ENCODE peak calls at places on chromosomes 1 and 21, in ten cellular contexts. L, G, F, R, S, T, W, Y, I and K are unnamed samples.

GRCh38 chr1:234270581-234271242 is 102.5 kb upstream of the COA6 start:
- DNase-seq in L (no peak), G (no peak), F (no peak), R (no peak), S (no peak), T (no peak), W (no peak), Y (no peak), I (no peak), K (no peak)

GRCh38 chr1:179825798-179826460 is 51.7 kb downstream of the TOR1AIP2 start:
- DNase-seq in L (no peak), G (no peak), F (no peak), R (no peak), S (no peak), T (no peak), W (no peak), Y (no peak), I (no peak), K (peak; percentile 54)

GRCh38 chr1:168783831-168784230 is 54.8 kb upstream of the DPT start:
- DNase-seq in L (peak; percentile 51), G (no peak), F (no peak), R (no peak), S (no peak), T (peak; percentile 29), W (no peak), Y (no peak), I (no peak), K (no peak)

GRCh38 chr1:10730985-10731384 is 65.5 kb downstream of the CASZ1 start:
- DNase-seq in L (no peak), G (no peak), F (peak; percentile 67), R (no peak), S (no peak), T (no peak), W (no peak), Y (no peak), I (no peak), K (no peak)

GRCh38 chr1:159261726-159262494 is 40.2 kb upstream of the FCER1A start:
- DNase-seq in L (no peak), G (no peak), F (no peak), R (no peak), S (no peak), T (no peak), W (no peak), Y (no peak), I (no peak), K (no peak)

GRCh38 chr1:210384625-210385024 is 55.9 kb downstream of the HHAT start:
- DNase-seq in L (no peak), G (no peak), F (no peak), R (no peak), S (no peak), T (no peak), W (no peak), Y (no peak), I (no peak), K (no peak)

GRCh38 chr1:15277933-15278332 is 30.9 kb downstream of the FHAD1 start:
- DNase-seq in L (no peak), G (no peak), F (no peak), R (no peak), S (no peak), T (no peak), W (no peak), Y (no peak), I (no peak), K (no peak)

GRCh38 chr21:25362375-25363267 is 244.7 kb downstream of the MRPL39 start:
- DNase-seq in L (no peak), G (no peak), F (no peak), R (no peak), S (no peak), T (no peak), W (no peak), Y (no peak), I (no peak), K (no peak)

GRCh38 chr1:61081637-61082335 is 575 bp upstream of the NFIA start:
- DNase-seq in L (peak; percentile 54), G (peak; percentile 68), F (no peak), R (no peak), S (no peak), T (peak; percentile 47), W (peak; percentile 36), Y (peak; percentile 53), I (no peak), K (no peak)

GRCh38 chr1:40563266-40563665 is 31.8 kb downstream of the ZNF684 start:
- DNase-seq in L (no peak), G (no peak), F (no peak), R (no peak), S (no peak), T (no peak), W (no peak), Y (no peak), I (no peak), K (no peak)

GRCh38 chr1:50967416-50968020 is 2.5 kb upstream of the CDKN2C start:
- DNase-seq in L (no peak), G (peak; percentile 31), F (no peak), R (no peak), S (no peak), T (peak; percentile 32), W (no peak), Y (no peak), I (peak; percentile 26), K (no peak)

GRCh38 chr1:164746677-164747076 is 187.7 kb downstream of the PBX1 start:
- DNase-seq in L (no peak), G (no peak), F (no peak), R (no peak), S (no peak), T (no peak), W (no peak), Y (no peak), I (no peak), K (no peak)

GRCh38 chr1:173341307-173341706 is 134.2 kb upstream of the TNFSF4 start:
- DNase-seq in L (no peak), G (no peak), F (peak; percentile 67), R (no peak), S (no peak), T (no peak), W (no peak), Y (no peak), I (no peak), K (peak; percentile 66)

GRCh38 chr1:153764315-153764714 is 10.9 kb upstream of the SLC27A3 start:
- DNase-seq in L (no peak), G (no peak), F (no peak), R (no peak), S (no peak), T (no peak), W (peak; percentile 70), Y (no peak), I (no peak), K (no peak)
- H3K36me3 ChIP-seq in L (no peaks in the 10 kb centered on the region), G (peaks cover 93% of the 10 kb centered on the region), F (peaks cover 49% of the 10 kb centered on the region), R (peaks cover 34% of the 10 kb centered on the region), S (peaks cover 57% of the 10 kb centered on the region), T (no peaks in the 10 kb centered on the region), W (peaks cover 100% of the 10 kb centered on the region), Y (peaks cover 99% of the 10 kb centered on the region), I (peaks cover 50% of the 10 kb centered on the region), K (peaks cover 68% of the 10 kb centered on the region)

GRCh38 chr1:214658175-214658574 is 55.2 kb downstream of the CENPF start:
- DNase-seq in L (no peak), G (no peak), F (no peak), R (no peak), S (no peak), T (no peak), W (no peak), Y (no peak), I (no peak), K (no peak)

GRCh38 chr1:214660900-214661299 is 57.9 kb downstream of the CENPF start:
- DNase-seq in L (no peak), G (peak; percentile 83), F (peak; percentile 81), R (no peak), S (no peak), T (peak; percentile 43), W (peak; percentile 46), Y (no peak), I (no peak), K (no peak)

GRCh38 chr1:214660190-214660589 is 57.2 kb downstream of the CENPF start:
- DNase-seq in L (no peak), G (no peak), F (no peak), R (no peak), S (no peak), T (no peak), W (no peak), Y (no peak), I (no peak), K (no peak)

GRCh38 chr1:214657299-214657698 is 54.3 kb downstream of the CENPF start:
- DNase-seq in L (no peak), G (no peak), F (no peak), R (no peak), S (no peak), T (no peak), W (no peak), Y (no peak), I (no peak), K (no peak)

GRCh38 chr1:214658785-214659184 is 55.8 kb downstream of the CENPF start:
- DNase-seq in L (no peak), G (peak; percentile 53), F (peak; percentile 46), R (no peak), S (no peak), T (no peak), W (no peak), Y (no peak), I (no peak), K (no peak)
- TF ChIP-seq CTCF in L (no peak), G (peak; percentile 47), F (peak; percentile 71), R (no peak), S (no peak), T (no peak), W (no peak), Y (no peak), I (peak; percentile 17), K (peak; percentile 53)

GRCh38 chr21:42433946-42434551 is 30.3 kb downstream of the UBASH3A start:
- DNase-seq in L (no peak), G (peak; percentile 67), F (no peak), R (no peak), S (no peak), T (no peak), W (peak; percentile 42), Y (no peak), I (no peak), K (no peak)

GRCh38 chr21:42434884-42435283 is 31.2 kb downstream of the UBASH3A start:
- DNase-seq in L (no peak), G (no peak), F (no peak), R (no peak), S (no peak), T (no peak), W (no peak), Y (no peak), I (no peak), K (no peak)

GRCh38 chr21:42435401-42435800 is 31.7 kb downstream of the UBASH3A start:
- DNase-seq in L (no peak), G (no peak), F (no peak), R (no peak), S (no peak), T (no peak), W (no peak), Y (no peak), I (no peak), K (no peak)

GRCh38 chr21:42436914-42437313 is 33.2 kb downstream of the UBASH3A start:
- DNase-seq in L (no peak), G (no peak), F (no peak), R (no peak), S (no peak), T (no peak), W (no peak), Y (no peak), I (no peak), K (no peak)

GRCh38 chr21:42435833-42436232 is 32.1 kb downstream of the UBASH3A start:
- DNase-seq in L (no peak), G (no peak), F (no peak), R (no peak), S (no peak), T (no peak), W (no peak), Y (no peak), I (no peak), K (no peak)
- H3K36me3 ChIP-seq in L (no peaks in the 10 kb centered on the region), G (no peaks in the 10 kb centered on the region), F (no peaks in the 10 kb centered on the region), R (peaks cover 82% of the 10 kb centered on the region), S (no peaks in the 10 kb centered on the region), T (no peaks in the 10 kb centered on the region), W (no peaks in the 10 kb centered on the region), Y (no peaks in the 10 kb centered on the region), I (no peaks in the 10 kb centered on the region), K (no peaks in the 10 kb centered on the region)

GRCh38 chr1:18948913-18949688 is 7.4 kb downstream of the IFFO2 start:
- DNase-seq in L (peak; percentile 68), G (peak; percentile 80), F (peak; percentile 66), R (no peak), S (no peak), T (peak; percentile 50), W (peak; percentile 57), Y (no peak), I (no peak), K (peak; percentile 80)
- TF ChIP-seq CTCF in L (peak; percentile 5), G (peak; percentile 5), F (peak; percentile 41), R (no peak), S (no peak), T (no peak), W (no peak), Y (no peak), I (no peak), K (no peak)